ENCODE peak calls at places on chromosome 3, in five cellular contexts. One of them, this sample, is unnamed.

GRCh38 chr3:112604536-112604935 is 36.4 kb downstream of the CCDC80 start:
- DNase-seq in CD8-positive, alpha-beta T cell: no peak
- DNase-seq in mammary epithelial cell: no peak
- DNase-seq in NT2/D1: no peak
- DNase-seq in A172: peak; percentile 62
- DNase-seq in this sample: no peak

GRCh38 chr3:197958346-197958745 is 1.7 kb upstream of the LMLN start:
- DNase-seq in A172: no peak
- DNase-seq in CD8-positive, alpha-beta T cell: no peak
- DNase-seq in NT2/D1: no peak
- DNase-seq in mammary epithelial cell: no peak
- DNase-seq in this sample: no peak

GRCh38 chr3:108345492-108346205 is 49.3 kb downstream of the HHLA2 start:
- DNase-seq in A172: no peak
- DNase-seq in mammary epithelial cell: no peak
- DNase-seq in CD8-positive, alpha-beta T cell: no peak
- DNase-seq in NT2/D1: no peak
- DNase-seq in this sample: no peak

GRCh38 chr3:45180051-45180450 is 33.9 kb upstream of the CDCP1 start:
- DNase-seq in mammary epithelial cell: peak; percentile 59
- DNase-seq in A172: no peak
- DNase-seq in CD8-positive, alpha-beta T cell: no peak
- DNase-seq in NT2/D1: no peak
- DNase-seq in this sample: no peak

GRCh38 chr3:134904333-134904771 is 109.3 kb downstream of the EPHB1 start:
- DNase-seq in mammary epithelial cell: no peak
- DNase-seq in CD8-positive, alpha-beta T cell: no peak
- DNase-seq in A172: no peak
- DNase-seq in NT2/D1: no peak
- DNase-seq in this sample: no peak

GRCh38 chr3:151949706-151950105 is 76.3 kb downstream of the SUCNR1 start:
- DNase-seq in mammary epithelial cell: peak; percentile 13
- DNase-seq in NT2/D1: no peak
- DNase-seq in CD8-positive, alpha-beta T cell: no peak
- DNase-seq in A172: no peak
- DNase-seq in this sample: no peak

GRCh38 chr3:170128977-170129431 is 52.5 kb downstream of the PHC3 start:
- DNase-seq in A172: peak; percentile 66
- DNase-seq in CD8-positive, alpha-beta T cell: no peak
- DNase-seq in mammary epithelial cell: peak; percentile 41
- DNase-seq in NT2/D1: no peak
- DNase-seq in this sample: no peak

GRCh38 chr3:39748002-39748401 is 61.4 kb upstream of the MYRIP start:
- DNase-seq in A172: no peak
- DNase-seq in CD8-positive, alpha-beta T cell: no peak
- DNase-seq in mammary epithelial cell: no peak
- DNase-seq in NT2/D1: no peak
- DNase-seq in this sample: no peak

GRCh38 chr3:98906230-98906629 is 4.7 kb upstream of the DCBLD2 start:
- DNase-seq in NT2/D1: no peak
- DNase-seq in A172: peak; percentile 93
- DNase-seq in mammary epithelial cell: peak; percentile 55
- DNase-seq in CD8-positive, alpha-beta T cell: no peak
- DNase-seq in this sample: no peak

GRCh38 chr3:164250923-164251322 is 827.4 kb downstream of the SI start:
- DNase-seq in NT2/D1: no peak
- DNase-seq in mammary epithelial cell: no peak
- DNase-seq in CD8-positive, alpha-beta T cell: no peak
- DNase-seq in A172: no peak
- DNase-seq in this sample: no peak

This sample was measured in neuronal stem cell.